ENCODE peak calls at places on chromosomes 2 and 18, in nine cellular contexts. Z, J, F, B, L, W, D, X and C are unnamed samples.

GRCh38 chr18:8979258-8979988 is 123.1 kb upstream of the NDUFV2 start:
- DNase-seq in J (no peak), L (no peak), D (no peak), X (no peak), Z (no peak), W (no peak), F (no peak), B (no peak), C (no peak)

GRCh38 chr18:44356566-44357157 is 324.0 kb upstream of the SETBP1 start:
- DNase-seq in D (no peak), X (no peak), J (no peak), F (no peak), W (peak), Z (no peak), B (no peak), L (no peak), C (no peak)

GRCh38 chr2:238560234-238560633 is 133.5 kb downstream of the ASB1 start:
- DNase-seq in L (no peak), F (no peak), X (no peak), Z (no peak), W (peak), D (no peak), J (no peak), B (peak), C (no peak)

GRCh38 chr2:204452464-204453023 is 92.7 kb upstream of the PARD3B start:
- DNase-seq in L (no peak), X (peak), J (peak), D (peak), W (peak), B (no peak), F (no peak), Z (no peak), C (no peak)

GRCh38 chr18:35949903-35950627 is 22.4 kb upstream of the RMP24 start:
- DNase-seq in B (peak), L (no peak), D (peak), W (peak), Z (peak), X (peak), J (no peak), F (peak), C (peak)

GRCh38 chr2:99598435-99598834 is 108.6 kb upstream of the REV1 start:
- DNase-seq in X (no peak), J (no peak), D (no peak), L (no peak), Z (no peak), W (peak), B (no peak), F (no peak), C (no peak)

GRCh38 chr2:168002021-168002553 is 245.3 kb downstream of the STK39 start:
- DNase-seq in Z (no peak), W (no peak), B (no peak), J (no peak), X (no peak), F (no peak), D (no peak), L (no peak), C (no peak)

GRCh38 chr2:152400607-152401214 is 65.7 kb downstream of the FMNL2 start:
- DNase-seq in J (no peak), W (no peak), L (no peak), B (no peak), Z (no peak), X (no peak), D (no peak), F (no peak), C (no peak)

GRCh38 chr18:68418881-68419280 is 296.0 kb downstream of the TMX3 start:
- DNase-seq in J (no peak), W (no peak), Z (no peak), L (no peak), D (no peak), F (no peak), X (no peak), B (no peak), C (no peak)

GRCh38 chr2:132426621-132427020 is 10.0 kb downstream of the GPR39 start:
- DNase-seq in B (no peak), W (no peak), L (no peak), F (no peak), X (no peak), D (no peak), J (no peak), Z (no peak), C (no peak)

GRCh38 chr2:191637182-191638078 is 40.5 kb upstream of the NABP1 start:
- DNase-seq in J (peak), X (no peak), W (no peak), L (no peak), B (no peak), Z (no peak), F (no peak), D (no peak), C (peak)

GRCh38 chr18:49178736-49179135 is 228.0 kb upstream of the SMAD7 start:
- DNase-seq in D (no peak), L (no peak), B (no peak), J (peak), Z (no peak), X (no peak), W (peak), F (no peak), C (peak)

GRCh38 chr18:44599409-44599808 is 81.3 kb upstream of the SETBP1 start:
- DNase-seq in X (no peak), L (no peak), F (no peak), J (no peak), W (peak), D (no peak), Z (no peak), B (no peak), C (no peak)

GRCh38 chr18:63867368-63867767 is 20.1 kb upstream of the SERPINB2 start:
- DNase-seq in X (no peak), Z (no peak), F (no peak), J (no peak), B (no peak), L (no peak), D (no peak), W (no peak), C (no peak)

GRCh38 chr18:3924455-3924854 is 474.5 kb downstream of the TGIF1 start:
- DNase-seq in X (no peak), J (no peak), F (no peak), B (no peak), D (no peak), L (no peak), Z (no peak), W (no peak), C (no peak)

GRCh38 chr2:161245237-161245505 is 63.1 kb upstream of the PSMD14 start:
- DNase-seq in F (no peak), W (no peak), L (no peak), B (no peak), J (no peak), Z (no peak), X (no peak), D (no peak), C (no peak)

GRCh38 chr2:218995972-218996644 is 2.9 kb upstream of the CRYBA2 start:
- DNase-seq in Z (peak), X (peak), D (peak), F (peak), J (peak), L (peak), B (peak), W (peak), C (peak)

GRCh38 chr18:39599251-39599650 is 2033.7 kb upstream of the CELF4 start:
- DNase-seq in F (no peak), W (no peak), Z (no peak), B (no peak), D (no peak), J (no peak), L (no peak), X (no peak), C (no peak)

GRCh38 chr2:235055891-235056516 is 104.2 kb downstream of the SH3BP4 start:
- DNase-seq in L (no peak), F (no peak), W (peak), D (no peak), Z (no peak), J (peak), B (no peak), X (no peak), C (peak)

GRCh38 chr18:13615432-13615861 is 110.9 kb downstream of the FAM210A start:
- DNase-seq in Z (no peak), F (no peak), X (no peak), B (no peak), W (no peak), L (no peak), J (no peak), D (no peak), C (no peak)

GRCh38 chr18:44733069-44733753 is 52.5 kb downstream of the SETBP1 start:
- DNase-seq in F (no peak), W (no peak), J (no peak), D (no peak), B (no peak), Z (no peak), L (no peak), X (no peak), C (no peak)

GRCh38 chr18:73717570-73717969 is 430.1 kb downstream of the FBXO15 start:
- DNase-seq in B (no peak), D (no peak), Z (no peak), W (no peak), J (no peak), X (no peak), L (no peak), F (no peak), C (no peak)

GRCh38 chr18:25058520-25058919 is 293.4 kb downstream of the ZNF521 start:
- DNase-seq in X (no peak), W (peak), F (no peak), D (no peak), B (no peak), J (no peak), Z (no peak), L (no peak), C (no peak)

GRCh38 chr18:9792565-9793226 is 84.6 kb downstream of the RAB31 start:
- DNase-seq in X (no peak), J (no peak), L (no peak), B (no peak), W (peak), D (no peak), F (no peak), Z (no peak), C (peak)

GRCh38 chr2:173903611-173904394 is 61.4 kb downstream of the SP3 start:
- DNase-seq in F (no peak), W (no peak), B (no peak), Z (no peak), X (no peak), J (no peak), L (no peak), D (no peak), C (no peak)

GRCh38 chr2:203853271-203853670 is 14.3 kb upstream of the CTLA4 start:
- DNase-seq in W (no peak), B (no peak), Z (no peak), D (no peak), F (no peak), L (no peak), X (no peak), J (no peak), C (no peak)

GRCh38 chr18:46334200-46334553 is 230.0 kb downstream of the HAUS1 start:
- DNase-seq in F (no peak), W (no peak), L (no peak), D (peak), X (no peak), Z (no peak), J (no peak), B (no peak), C (no peak)

GRCh38 chr2:21020031-21020667 is 23.7 kb downstream of the APOB start:
- DNase-seq in L (no peak), Z (no peak), X (no peak), D (no peak), J (no peak), B (no peak), F (no peak), W (no peak), C (no peak)

GRCh38 chr2:21019678-21020021 is 24.2 kb downstream of the APOB start:
- DNase-seq in W (no peak), F (no peak), X (no peak), J (no peak), Z (no peak), B (no peak), L (no peak), D (no peak), C (no peak)

GRCh38 chr2:21020668-21021288 is 23.1 kb downstream of the APOB start:
- DNase-seq in B (no peak), J (no peak), X (no peak), Z (no peak), W (no peak), L (no peak), F (no peak), D (no peak), C (no peak)

GRCh38 chr2:21022792-21023367 is 21.0 kb downstream of the APOB start:
- DNase-seq in L (no peak), W (no peak), F (no peak), B (no peak), Z (no peak), X (no peak), D (no peak), J (no peak), C (no peak)

DNA sequence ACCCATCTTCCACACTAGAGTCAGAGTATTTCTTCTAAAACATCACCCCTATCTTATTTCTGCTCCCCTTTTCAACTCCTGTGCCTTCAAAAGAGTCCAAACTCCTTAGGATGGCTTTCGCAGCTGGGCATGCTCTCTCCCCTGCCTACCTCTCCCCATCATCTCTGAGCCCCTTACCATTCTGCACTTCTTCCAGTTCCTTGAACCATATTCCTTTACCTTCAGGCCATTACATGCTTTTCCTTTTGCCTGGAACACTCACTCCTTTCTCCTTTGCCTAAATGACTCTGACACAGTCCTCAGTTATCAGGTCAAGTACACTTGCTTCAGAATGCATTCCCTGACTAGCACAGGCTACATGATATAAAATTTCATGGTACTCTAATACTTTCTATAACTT is 22.4 kb downstream of the APOB start:
- DNase-seq in D (no peak), X (no peak), L (no peak), B (no peak), W (no peak), Z (no peak), F (no peak), J (no peak), C (no peak)
- TF ChIP-seq POLR2AphosphoS5 in D (no peak), X (no peak), L (no peak), B (no peak), W (no peak), Z (no peak), F (no peak), J (no peak), C (no peak)

DNA sequence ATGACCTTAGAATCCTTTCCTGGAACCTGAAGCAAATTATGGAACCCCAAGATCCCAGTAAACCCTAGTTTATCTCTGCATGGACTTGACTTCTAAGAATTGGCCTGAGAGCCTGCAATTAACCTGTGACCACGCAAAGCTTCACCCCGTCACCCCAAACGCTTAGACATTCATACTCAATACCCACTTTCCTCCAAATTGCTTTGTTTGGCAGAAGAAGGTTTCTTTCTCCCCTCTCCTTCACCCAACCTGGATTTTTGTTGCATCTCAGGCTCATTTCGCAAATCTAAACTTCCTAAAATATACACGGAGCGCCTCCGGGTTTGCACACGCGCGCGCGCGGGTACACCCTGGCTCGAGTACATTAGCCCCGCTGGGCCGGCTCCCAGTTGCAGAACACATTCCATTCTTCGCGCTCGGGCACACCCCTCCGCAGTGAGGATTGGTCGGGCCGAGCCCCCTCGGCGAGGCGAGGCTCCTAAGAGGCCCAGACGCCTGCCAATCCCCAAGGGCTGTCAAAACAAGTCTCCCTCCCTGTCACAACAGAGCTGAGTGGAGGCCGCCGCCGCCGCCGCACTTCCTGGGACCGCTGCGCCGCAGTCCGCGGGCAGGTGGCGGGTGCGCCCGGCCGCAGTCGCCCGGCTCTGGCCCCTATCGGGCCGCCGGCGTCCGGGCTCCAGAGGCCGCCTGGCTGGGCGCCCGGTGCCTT is at the start of gene PLCL1:
- DNase-seq in J (peak), B (peak), X (peak), W (peak), F (peak), D (peak), Z (peak), L (peak), C (peak)
- TF ChIP-seq POLR2AphosphoS5 in J (no peak), B (peak), X (peak), W (no peak), F (no peak), D (peak), Z (no peak), L (no peak), C (no peak)

GRCh38 chr2:43268066-43268971 is 41.9 kb upstream of the ZFP36L2 start:
- DNase-seq in F (no peak), D (peak), X (no peak), L (peak), J (no peak), W (no peak), Z (no peak), B (no peak), C (no peak)

GRCh38 chr2:43266692-43267091 is 40.3 kb upstream of the ZFP36L2 start:
- DNase-seq in F (no peak), D (peak), L (no peak), Z (no peak), J (no peak), W (no peak), X (peak), B (no peak), C (no peak)

GRCh38 chr2:43265006-43265770 is 38.8 kb upstream of the ZFP36L2 start:
- DNase-seq in B (no peak), D (peak), L (no peak), Z (no peak), J (no peak), X (no peak), W (no peak), F (no peak), C (no peak)

GRCh38 chr2:43269074-43269572 is 42.7 kb upstream of the ZFP36L2 start:
- DNase-seq in X (peak), D (peak), B (peak), J (no peak), F (no peak), Z (no peak), L (peak), W (no peak), C (peak)

GRCh38 chr2:43267393-43267792 is 41.0 kb upstream of the ZFP36L2 start:
- DNase-seq in L (no peak), Z (no peak), B (no peak), J (no peak), X (no peak), F (no peak), D (no peak), W (no peak), C (no peak)
- TF ChIP-seq POLR2AphosphoS5 in L (no peak), Z (no peak), B (peak), J (no peak), X (no peak), F (no peak), D (no peak), W (no peak), C (no peak)

DNA sequence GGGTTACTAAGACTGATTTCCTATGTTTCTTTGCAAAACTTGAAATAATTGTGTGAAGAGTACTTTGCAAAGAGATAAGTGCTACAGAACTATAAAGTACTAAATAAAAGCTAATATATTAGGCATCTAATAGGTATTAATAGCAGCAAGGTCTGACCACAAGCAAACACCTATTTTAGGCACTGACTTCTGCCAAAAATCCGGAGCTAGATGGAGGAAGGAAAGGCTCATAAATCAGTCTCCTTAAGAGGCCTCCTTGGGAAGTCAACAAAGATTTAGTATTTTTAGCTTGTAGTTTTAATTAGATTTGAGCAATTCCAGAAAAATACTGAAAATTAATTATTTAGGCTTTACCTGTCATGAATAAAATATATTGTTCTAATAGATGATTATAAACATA is 211.1 kb downstream of the PIEZO2 start:
- DNase-seq in Z (no peak), W (no peak), D (no peak), L (no peak), X (no peak), F (no peak), J (no peak), B (no peak), C (no peak)
- TF ChIP-seq POLR2AphosphoS5 in Z (no peak), W (no peak), D (no peak), L (no peak), X (no peak), F (no peak), J (no peak), B (no peak), C (no peak)

DNA sequence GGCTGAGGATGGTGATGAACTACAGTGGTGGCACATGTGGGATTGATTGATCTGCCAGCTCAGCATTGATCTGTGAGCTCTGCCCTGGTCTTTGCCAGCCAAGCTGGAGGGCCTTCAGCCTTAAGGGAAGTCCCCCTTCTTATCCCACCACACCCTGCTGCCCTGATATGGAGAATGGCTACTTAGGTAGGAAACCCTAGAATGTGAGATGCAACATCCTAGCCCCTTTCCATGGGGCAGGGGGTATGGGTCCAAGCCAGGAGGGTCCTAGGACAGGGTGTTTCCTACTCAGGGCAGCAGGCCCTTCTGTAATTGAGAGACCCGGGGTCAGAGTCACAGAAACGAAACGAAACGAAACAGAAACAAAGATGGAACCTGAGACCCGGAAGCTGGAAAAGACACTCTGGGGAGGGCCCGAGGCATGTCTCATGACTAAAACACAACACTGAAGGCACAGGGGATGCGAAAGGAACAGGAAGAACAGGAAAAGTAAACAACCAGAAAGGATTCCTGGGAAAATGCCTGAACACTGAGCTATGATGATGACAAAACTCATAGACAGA is 16.9 kb upstream of the SULT1C2 start:
- DNase-seq in J (no peak), W (no peak), B (no peak), L (no peak), D (peak), X (peak), Z (no peak), F (no peak), C (peak)
- TF ChIP-seq POLR2AphosphoS5 in J (no peak), W (no peak), B (no peak), L (no peak), D (no peak), X (no peak), Z (no peak), F (no peak), C (no peak)

GRCh38 chr2:19936979-19937378 is 35.2 kb upstream of the TTC32 start:
- DNase-seq in L (no peak), D (no peak), Z (no peak), B (no peak), J (no peak), F (no peak), X (no peak), W (no peak), C (no peak)
- TF ChIP-seq POLR2AphosphoS5 in L (no peak), D (no peak), Z (no peak), B (no peak), J (no peak), F (no peak), X (no peak), W (no peak), C (no peak)

DNA sequence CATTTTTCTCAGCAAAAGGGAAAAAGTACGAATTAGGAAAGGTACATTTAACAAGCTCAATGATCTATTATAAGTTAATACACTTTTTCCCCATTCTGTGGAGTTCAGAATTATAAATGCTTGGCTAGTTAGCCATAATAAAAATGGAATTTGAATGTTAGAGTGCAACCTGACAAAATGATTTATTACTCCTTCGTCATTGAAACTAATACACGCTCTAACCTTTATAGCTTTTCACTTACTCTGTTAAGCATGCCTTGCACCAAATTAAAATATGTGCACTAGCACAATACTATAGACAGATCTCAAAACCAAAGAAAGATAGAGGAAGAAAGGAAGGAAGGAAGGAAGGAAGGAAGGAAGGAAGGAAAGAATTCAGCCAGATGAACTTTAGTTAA is 46.1 kb upstream of the FRZB start:
- DNase-seq in Z (no peak), B (no peak), L (no peak), D (no peak), F (no peak), J (no peak), W (no peak), X (no peak), C (no peak)
- TF ChIP-seq POLR2AphosphoS5 in Z (no peak), B (no peak), L (no peak), D (no peak), F (no peak), J (no peak), W (no peak), X (no peak), C (no peak)